ENCODE peak calls at places on chromosomes 5 and 9, in six cellular contexts. One of them, this sample, is unnamed.

GRCh38 chr9:15889555-15889954 is 336.7 kb downstream of the CCDC171 start:
- DNase-seq in K562: no peak
- DNase-seq in HepG2: no peak
- DNase-seq in GM12878: no peak
- DNase-seq in H1: no peak
- DNase-seq in HCT116: no peak
- DNase-seq in this sample: no peak

GRCh38 chr5:87717761-87718160 is 305.0 kb upstream of the CCNH start:
- DNase-seq in H1: no peak
- DNase-seq in K562: no peak
- DNase-seq in HepG2: no peak
- DNase-seq in HCT116: no peak
- DNase-seq in GM12878: no peak
- DNase-seq in this sample: no peak

GRCh38 chr5:66494437-66494836 is 101.8 kb upstream of the MAST4 start:
- DNase-seq in H1: peak; percentile 88
- DNase-seq in HepG2: no peak
- DNase-seq in K562: peak; percentile 15
- DNase-seq in HCT116: no peak
- DNase-seq in GM12878: no peak
- DNase-seq in this sample: no peak

GRCh38 chr5:172744106-172745104 is 26.6 kb downstream of the DUSP1 start:
- DNase-seq in HCT116: no peak
- DNase-seq in H1: no peak
- DNase-seq in K562: no peak
- DNase-seq in HepG2: no peak
- DNase-seq in GM12878: no peak
- DNase-seq in this sample: no peak

GRCh38 chr9:89436963-89437625 is 60.8 kb downstream of the SEMA4D start:
- DNase-seq in K562: no peak
- DNase-seq in GM12878: no peak
- DNase-seq in HepG2: no peak
- DNase-seq in H1: no peak
- DNase-seq in HCT116: no peak
- DNase-seq in this sample: no peak

GRCh38 chr9:93119953-93120845 is 13.9 kb downstream of the NINJ1 start:
- DNase-seq in K562: peak; percentile 81
- DNase-seq in GM12878: no peak
- DNase-seq in HCT116: peak; percentile 83
- DNase-seq in H1: no peak
- DNase-seq in HepG2: peak; percentile 94
- DNase-seq in this sample: no peak

GRCh38 chr5:116488334-116488733 is 86.3 kb downstream of the SEMA6A start:
- DNase-seq in HepG2: no peak
- DNase-seq in GM12878: no peak
- DNase-seq in HCT116: no peak
- DNase-seq in K562: no peak
- DNase-seq in H1: no peak
- DNase-seq in this sample: no peak

GRCh38 chr9:89477811-89478583 is 19.9 kb downstream of the SEMA4D start:
- DNase-seq in K562: no peak
- DNase-seq in H1: no peak
- DNase-seq in HepG2: no peak
- DNase-seq in HCT116: no peak
- DNase-seq in GM12878: no peak
- DNase-seq in this sample: no peak

GRCh38 chr5:170747851-170748250 is 35.7 kb upstream of the GABRP start:
- DNase-seq in HCT116: peak; percentile 16
- DNase-seq in GM12878: no peak
- DNase-seq in H1: peak; percentile 77
- DNase-seq in HepG2: peak; percentile 15
- DNase-seq in K562: peak; percentile 31
- DNase-seq in this sample: no peak

GRCh38 chr9:27426717-27427645 is 97.1 kb upstream of the IFNK start:
- DNase-seq in HepG2: no peak
- DNase-seq in K562: no peak
- DNase-seq in HCT116: no peak
- DNase-seq in H1: no peak
- DNase-seq in GM12878: no peak
- DNase-seq in this sample: peak; percentile 23

GRCh38 chr5:141508808-141509611 is 20.1 kb downstream of the PCDHGC5 start:
- DNase-seq in H1: no peak
- DNase-seq in K562: no peak
- DNase-seq in HCT116: no peak
- DNase-seq in HepG2: peak; percentile 5
- DNase-seq in GM12878: no peak
- DNase-seq in this sample: no peak

GRCh38 chr9:18748106-18748719 is 274.3 kb downstream of the ADAMTSL1 start:
- DNase-seq in GM12878: no peak
- DNase-seq in HCT116: no peak
- DNase-seq in H1: no peak
- DNase-seq in K562: no peak
- DNase-seq in HepG2: no peak
- DNase-seq in this sample: no peak

GRCh38 chr9:75027187-75028107 is 646 bp downstream of the CARNMT1 start:
- DNase-seq in HCT116: peak; percentile 2
- DNase-seq in K562: peak; percentile 63
- DNase-seq in GM12878: no peak
- DNase-seq in HepG2: peak; percentile 30
- DNase-seq in H1: peak; percentile 79
- DNase-seq in this sample: peak; percentile 16

GRCh38 chr5:140261403-140262171 is 41.3 kb downstream of the PFDN1 start:
- DNase-seq in HCT116: peak; percentile 79
- DNase-seq in GM12878: no peak
- DNase-seq in K562: peak; percentile 72
- DNase-seq in H1: no peak
- DNase-seq in HepG2: peak; percentile 85
- DNase-seq in this sample: no peak

DNA sequence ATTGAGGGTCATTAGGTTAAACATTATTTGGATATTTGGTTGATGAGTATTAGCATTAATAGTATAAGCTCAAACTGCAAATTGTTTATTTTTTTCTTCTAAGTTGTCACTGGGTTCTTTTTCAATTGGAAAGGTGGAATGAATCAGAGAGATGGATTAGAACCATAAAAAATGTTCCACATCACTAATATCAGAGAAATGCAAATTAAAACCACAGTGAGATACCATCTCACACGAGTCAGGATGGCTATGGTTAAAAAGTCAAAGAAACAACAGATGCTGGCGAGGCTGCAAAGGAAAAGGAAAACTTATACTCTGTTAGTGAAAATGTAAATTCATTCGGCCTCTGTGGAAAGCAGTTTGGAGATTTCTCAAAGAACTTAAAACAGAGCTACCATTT is 122.8 kb downstream of the CCDC192 start:
- DNase-seq in K562: no peak
- DNase-seq in HCT116: no peak
- DNase-seq in H1: no peak
- DNase-seq in HepG2: no peak
- DNase-seq in GM12878: no peak
- DNase-seq in this sample: no peak
- H3K9ac ChIP-seq in K562: no peak overlapping the region
- H3K9ac ChIP-seq in HCT116: no peak overlapping the region
- H3K9ac ChIP-seq in H1: no peak overlapping the region
- H3K9ac ChIP-seq in HepG2: no peak overlapping the region
- H3K9ac ChIP-seq in GM12878: no peak overlapping the region
- H3K9ac ChIP-seq in this sample: no peak overlapping the region

GRCh38 chr9:86962692-86963091 is 15.4 kb upstream of the GAS1 start:
- DNase-seq in K562: no peak
- DNase-seq in HepG2: no peak
- DNase-seq in HCT116: no peak
- DNase-seq in H1: no peak
- DNase-seq in GM12878: no peak
- DNase-seq in this sample: no peak

GRCh38 chr9:86965627-86966395 is 18.5 kb upstream of the GAS1 start:
- DNase-seq in K562: no peak
- DNase-seq in GM12878: no peak
- DNase-seq in HCT116: no peak
- DNase-seq in HepG2: no peak
- DNase-seq in H1: no peak
- DNase-seq in this sample: no peak

GRCh38 chr9:86966852-86967511 is 19.7 kb upstream of the GAS1 start:
- DNase-seq in GM12878: no peak
- DNase-seq in K562: no peak
- DNase-seq in H1: no peak
- DNase-seq in HepG2: no peak
- DNase-seq in HCT116: no peak
- DNase-seq in this sample: no peak

GRCh38 chr9:86971742-86972141 is 24.4 kb upstream of the GAS1 start:
- DNase-seq in GM12878: no peak
- DNase-seq in K562: no peak
- DNase-seq in H1: no peak
- DNase-seq in HCT116: no peak
- DNase-seq in HepG2: no peak
- DNase-seq in this sample: no peak

DNA sequence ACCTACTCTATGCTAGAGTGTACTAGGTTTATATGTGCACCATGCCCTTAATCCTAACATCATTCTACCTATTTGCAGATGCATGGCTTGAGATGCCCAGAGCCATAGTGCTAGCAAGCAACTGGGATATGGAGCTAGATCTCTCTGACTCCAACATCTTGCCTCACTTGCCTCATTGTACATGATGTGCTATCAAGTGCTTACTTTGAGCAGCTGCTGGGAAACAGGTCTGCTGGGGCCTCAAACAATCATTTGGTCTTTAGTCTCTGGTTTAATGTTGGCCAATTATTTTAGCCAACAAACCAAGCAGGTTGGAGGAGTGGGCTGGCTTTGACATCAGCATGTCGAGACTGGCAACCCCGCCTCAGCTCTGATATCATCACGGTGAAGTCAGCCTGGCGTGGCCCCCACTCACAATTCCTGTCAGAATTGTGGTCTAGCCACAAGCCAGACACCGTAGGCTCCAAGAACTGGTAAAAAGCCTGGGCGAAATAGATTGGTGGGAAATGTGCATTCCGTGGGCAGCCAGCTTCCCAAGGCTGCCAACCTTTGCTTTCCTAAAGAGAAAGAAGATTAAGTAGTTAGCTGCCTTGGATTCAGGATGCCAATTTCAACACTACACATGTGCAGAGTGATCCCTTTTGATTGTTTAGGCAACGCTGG is 21.1 kb upstream of the GAS1 start:
- DNase-seq in HCT116: no peak
- DNase-seq in HepG2: no peak
- DNase-seq in K562: no peak
- DNase-seq in H1: no peak
- DNase-seq in GM12878: no peak
- DNase-seq in this sample: no peak
- TF ChIP-seq ZNF274 in HCT116: no peak
- TF ChIP-seq ZNF274 in HepG2: no peak
- TF ChIP-seq ZNF274 in K562: no peak
- TF ChIP-seq ZNF274 in H1: no peak
- TF ChIP-seq ZNF274 in GM12878: no peak
- TF ChIP-seq ZNF274 in this sample: no peak

DNA sequence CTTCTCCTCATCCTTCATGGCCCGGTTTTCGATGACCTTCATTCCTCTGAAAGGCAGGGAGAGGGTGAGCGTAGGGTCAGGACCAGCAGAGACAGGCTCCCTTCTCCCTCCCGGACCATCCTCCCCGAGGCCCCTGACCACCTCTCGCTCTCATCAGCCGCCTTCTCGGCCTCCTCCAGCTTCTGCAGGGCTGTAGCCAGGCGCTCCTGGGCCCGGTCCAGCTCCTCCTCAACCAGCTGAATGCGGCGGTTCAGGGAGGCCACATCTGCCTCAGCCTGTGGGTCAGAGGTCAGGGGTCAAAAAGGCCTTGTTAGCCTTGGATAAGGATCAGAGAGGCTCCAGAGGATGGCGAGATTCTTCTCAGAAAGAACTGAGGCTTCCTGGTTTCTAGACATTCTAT is 4.2 kb downstream of the TPM2 start:
- DNase-seq in K562: no peak
- DNase-seq in GM12878: no peak
- DNase-seq in HepG2: no peak
- DNase-seq in HCT116: no peak
- DNase-seq in H1: no peak
- DNase-seq in this sample: no peak
- H3K27me3 ChIP-seq in K562: no peaks in the 10 kb centered on the region
- H3K27me3 ChIP-seq in GM12878: no peaks in the 10 kb centered on the region
- H3K27me3 ChIP-seq in HepG2: no peaks in the 10 kb centered on the region
- H3K27me3 ChIP-seq in HCT116: no peaks in the 10 kb centered on the region
- H3K27me3 ChIP-seq in H1: no peaks in the 10 kb centered on the region
- H3K27me3 ChIP-seq in this sample: no peaks in the 10 kb centered on the region

GRCh38 chr5:149406203-149406978 is 27.3 kb upstream of the IL17B start:
- DNase-seq in HCT116: no peak
- DNase-seq in HepG2: no peak
- DNase-seq in GM12878: no peak
- DNase-seq in K562: peak; percentile 56
- DNase-seq in H1: no peak
- DNase-seq in this sample: no peak

GRCh38 chr5:149409268-149409948 is 30.3 kb upstream of the IL17B start:
- DNase-seq in K562: no peak
- DNase-seq in H1: no peak
- DNase-seq in HepG2: no peak
- DNase-seq in HCT116: no peak
- DNase-seq in GM12878: no peak
- DNase-seq in this sample: no peak

GRCh38 chr5:149408252-149409099 is 29.4 kb upstream of the IL17B start:
- DNase-seq in GM12878: no peak
- DNase-seq in K562: no peak
- DNase-seq in H1: no peak
- DNase-seq in HCT116: no peak
- DNase-seq in HepG2: no peak
- DNase-seq in this sample: no peak

GRCh38 chr5:149406979-149407306 is 27.9 kb upstream of the IL17B start:
- DNase-seq in K562: no peak
- DNase-seq in GM12878: no peak
- DNase-seq in HCT116: no peak
- DNase-seq in HepG2: no peak
- DNase-seq in H1: no peak
- DNase-seq in this sample: no peak

DNA sequence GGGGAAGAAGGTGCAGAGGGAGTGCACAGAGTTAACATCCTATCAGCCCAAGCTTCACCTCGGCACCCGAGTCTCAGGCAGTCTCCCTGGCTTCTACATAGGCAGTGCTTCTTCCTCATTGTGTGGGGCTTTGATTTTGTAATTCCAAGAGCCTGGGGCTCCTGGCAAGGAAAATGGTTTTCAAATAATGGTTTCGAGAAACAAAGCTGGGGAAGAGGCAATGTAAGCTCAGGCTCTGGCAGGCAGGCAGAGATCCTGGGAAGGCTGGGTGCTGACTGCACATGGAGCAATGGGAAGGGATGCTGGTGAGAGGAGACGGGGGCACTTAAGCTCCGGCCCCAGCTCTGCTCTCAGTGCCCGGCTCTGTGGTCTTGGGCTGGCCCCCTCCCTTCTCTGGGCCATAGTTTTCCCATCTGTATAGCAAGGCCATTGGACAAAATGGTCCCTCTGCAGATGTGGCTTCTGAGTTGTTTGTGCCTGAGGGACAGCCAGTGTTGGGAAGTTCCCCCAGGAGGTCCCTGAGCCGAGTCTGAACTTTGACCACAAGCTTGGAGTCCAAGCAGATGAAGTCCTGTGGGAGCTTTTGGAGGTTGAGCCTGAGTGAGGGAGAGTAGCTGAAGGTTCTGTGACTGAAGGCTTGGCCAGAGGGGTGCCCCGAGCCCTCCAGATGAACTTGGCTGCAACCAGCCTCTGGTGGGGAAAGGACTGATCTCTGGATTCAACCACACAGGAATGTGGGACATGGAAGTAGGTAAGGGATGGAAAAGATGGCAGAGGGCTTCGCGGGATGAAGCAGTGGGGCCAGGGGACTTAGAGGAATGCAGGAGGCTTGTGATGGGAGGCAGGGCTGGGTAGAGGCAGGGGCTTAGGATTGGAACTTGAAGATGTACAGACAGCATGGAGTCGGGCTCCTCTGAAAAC is 28.5 kb upstream of the IL17B start:
- DNase-seq in HCT116: no peak
- DNase-seq in K562: no peak
- DNase-seq in GM12878: no peak
- DNase-seq in HepG2: no peak
- DNase-seq in H1: no peak
- DNase-seq in this sample: no peak
- H3K9ac ChIP-seq in HCT116: no peak overlapping the region
- H3K9ac ChIP-seq in K562: no peak overlapping the region
- H3K9ac ChIP-seq in GM12878: no peak overlapping the region
- H3K9ac ChIP-seq in HepG2: no peak overlapping the region
- H3K9ac ChIP-seq in H1: no peak overlapping the region
- H3K9ac ChIP-seq in this sample: no peak overlapping the region

This sample was measured in NT2/D1.